ENCODE peak calls at places on chromosomes 12 and 14, in ten cellular contexts. W, B, V, Z, F, K, C, H, E and M are unnamed samples.

GRCh38 chr14:63956326-63956725 is 103.5 kb downstream of the SYNE2 start:
- DNase-seq in W (no peak), B (no peak), V (no peak), Z (no peak), F (no peak), K (no peak), C (no peak), H (no peak), E (no peak), M (no peak)

GRCh38 chr12:20628388-20628787 is 66.7 kb upstream of the SLCO1C1 start:
- DNase-seq in W (no peak), B (no peak), V (no peak), Z (peak; percentile 13), F (no peak), K (peak; percentile 10), C (no peak), H (no peak), E (no peak), M (no peak)

GRCh38 chr12:51270847-51271518 is 768 bp upstream of the SMAGP start:
- DNase-seq in W (no peak), B (no peak), V (no peak), Z (peak; percentile 57), F (no peak), K (peak; percentile 65), C (peak; percentile 74), H (no peak), E (no peak), M (no peak)

GRCh38 chr12:69546693-69547438 is 38.4 kb upstream of the CCT2 start:
- DNase-seq in W (no peak), B (no peak), V (no peak), Z (no peak), F (no peak), K (no peak), C (no peak), H (no peak), E (no peak), M (no peak)

GRCh38 chr12:75725505-75726120 is 214.2 kb upstream of the KRR1 start:
- DNase-seq in W (no peak), B (no peak), V (no peak), Z (no peak), F (no peak), K (peak; percentile 80), C (peak; percentile 70), H (no peak), E (no peak), M (no peak)

GRCh38 chr14:85958069-85958468 is 428.1 kb downstream of the FLRT2 start:
- DNase-seq in W (no peak), B (no peak), V (no peak), Z (no peak), F (no peak), K (no peak), C (no peak), H (no peak), E (no peak), M (no peak)

GRCh38 chr14:61608245-61609142 is 86.8 kb upstream of the HIF1A start:
- DNase-seq in W (no peak), B (no peak), V (no peak), Z (no peak), F (no peak), K (no peak), C (no peak), H (no peak), E (peak; percentile 67), M (peak; percentile 96)

GRCh38 chr14:75783184-75783583 is 122.1 kb downstream of the TTLL5 start:
- DNase-seq in W (no peak), B (no peak), V (no peak), Z (no peak), F (no peak), K (no peak), C (no peak), H (no peak), E (no peak), M (no peak)

GRCh38 chr12:53561590-53561953 is 54.3 kb upstream of the NPFF start:
- DNase-seq in W (no peak), B (no peak), V (no peak), Z (no peak), F (no peak), K (peak; percentile 88), C (peak; percentile 97), H (no peak), E (no peak), M (no peak)

GRCh38 chr14:23636317-23637211 is at the start of gene DHRS2:
- DNase-seq in W (peak; percentile 7), B (peak; percentile 14), V (no peak), Z (no peak), F (no peak), K (no peak), C (no peak), H (no peak), E (no peak), M (no peak)

GRCh38 chr14:23577710-23578392 is 739 bp downstream of the JPH4 start:
- DNase-seq in W (no peak), B (no peak), V (no peak), Z (no peak), F (peak; percentile 58), K (no peak), C (no peak), H (no peak), E (no peak), M (no peak)

GRCh38 chr12:5015711-5016492 is 27.8 kb upstream of the KCNA5 start:
- DNase-seq in W (no peak), B (no peak), V (no peak), Z (no peak), F (no peak), K (no peak), C (no peak), H (no peak), E (no peak), M (no peak)

GRCh38 chr14:89351364-89351957 is 65.6 kb downstream of the FOXN3 start:
- DNase-seq in W (peak; percentile 67), B (no peak), V (no peak), Z (peak; percentile 52), F (no peak), K (peak; percentile 29), C (no peak), H (peak; percentile 29), E (no peak), M (peak; percentile 86)

GRCh38 chr12:7130791-7131501 is 775 bp downstream of the CLSTN3 start:
- DNase-seq in W (no peak), B (peak; percentile 71), V (peak; percentile 51), Z (peak; percentile 74), F (no peak), K (no peak), C (peak; percentile 48), H (peak; percentile 21), E (no peak), M (peak; percentile 19)

GRCh38 chr12:90024261-90024660 is 315.6 kb upstream of the ATP2B1 start:
- DNase-seq in W (no peak), B (no peak), V (no peak), Z (peak; percentile 6), F (no peak), K (peak; percentile 62), C (no peak), H (no peak), E (no peak), M (no peak)

GRCh38 chr14:21070610-21071224 is 613 bp downstream of the ARHGEF40 start:
- DNase-seq in W (no peak), B (peak; percentile 30), V (peak; percentile 14), Z (peak; percentile 59), F (no peak), K (no peak), C (peak; percentile 66), H (peak; percentile 18), E (peak; percentile 84), M (no peak)

GRCh38 chr12:28513983-28514382 is 323.7 kb downstream of the CCDC91 start:
- DNase-seq in W (no peak), B (no peak), V (no peak), Z (no peak), F (no peak), K (no peak), C (no peak), H (no peak), E (no peak), M (no peak)

GRCh38 chr14:91415794-91416743 is 1.6 kb downstream of the CCDC88C start:
- DNase-seq in W (peak; percentile 80), B (peak; percentile 81), V (peak; percentile 88), Z (no peak), F (no peak), K (no peak), C (peak; percentile 9), H (peak; percentile 88), E (no peak), M (peak; percentile 52)

GRCh38 chr12:28137414-28137813 is 52.8 kb upstream of the CCDC91 start:
- DNase-seq in W (no peak), B (no peak), V (no peak), Z (no peak), F (no peak), K (no peak), C (no peak), H (no peak), E (no peak), M (no peak)

GRCh38 chr12:47868552-47869031 is 36.2 kb downstream of the VDR start:
- DNase-seq in W (no peak), B (no peak), V (no peak), Z (no peak), F (no peak), K (no peak), C (no peak), H (no peak), E (no peak), M (no peak)